ENCODE peak calls at places on chromosome 11, in six cellular contexts. One of them, this sample, is unnamed.

GRCh38 chr11:113782134-113782533 is 2.5 kb downstream of the CLDN25 start:
- DNase-seq in ELF-1: no peak
- DNase-seq in GM12891: no peak
- DNase-seq in NCI-H510A treated with DMSO at 0.1 percent for 48 hours: no peak
- DNase-seq in cerebellum: no peak
- DNase-seq in stimulated activated CD4-positive, alpha-beta T cell treated with anti-CD3 and anti-CD28 coated beads, Interleukin-15, amount 100 ng/mL, for 1 hour: no peak
- DNase-seq in this sample: no peak

GRCh38 chr11:123129920-123130319 is 65.1 kb downstream of the CLMP start:
- DNase-seq in stimulated activated CD4-positive, alpha-beta T cell treated with anti-CD3 and anti-CD28 coated beads, Interleukin-15, amount 100 ng/mL, for 1 hour: no peak
- DNase-seq in ELF-1: no peak
- DNase-seq in cerebellum: no peak
- DNase-seq in NCI-H510A treated with DMSO at 0.1 percent for 48 hours: no peak
- DNase-seq in GM12891: no peak
- DNase-seq in this sample: no peak

GRCh38 chr11:17511571-17511970 is 32.6 kb downstream of the USH1C start:
- DNase-seq in GM12891: no peak
- DNase-seq in cerebellum: no peak
- DNase-seq in NCI-H510A treated with DMSO at 0.1 percent for 48 hours: no peak
- DNase-seq in stimulated activated CD4-positive, alpha-beta T cell treated with anti-CD3 and anti-CD28 coated beads, Interleukin-15, amount 100 ng/mL, for 1 hour: no peak
- DNase-seq in ELF-1: no peak
- DNase-seq in this sample: no peak

GRCh38 chr11:83480811-83481210 is 194.6 kb upstream of the CCDC90B start:
- DNase-seq in GM12891: no peak
- DNase-seq in NCI-H510A treated with DMSO at 0.1 percent for 48 hours: no peak
- DNase-seq in ELF-1: no peak
- DNase-seq in cerebellum: no peak
- DNase-seq in stimulated activated CD4-positive, alpha-beta T cell treated with anti-CD3 and anti-CD28 coated beads, Interleukin-15, amount 100 ng/mL, for 1 hour: no peak
- DNase-seq in this sample: no peak

GRCh38 chr11:9076046-9076445 is 15.4 kb downstream of the SCUBE2 start:
- DNase-seq in NCI-H510A treated with DMSO at 0.1 percent for 48 hours: no peak
- DNase-seq in stimulated activated CD4-positive, alpha-beta T cell treated with anti-CD3 and anti-CD28 coated beads, Interleukin-15, amount 100 ng/mL, for 1 hour: no peak
- DNase-seq in ELF-1: no peak
- DNase-seq in GM12891: no peak
- DNase-seq in cerebellum: no peak
- DNase-seq in this sample: no peak

GRCh38 chr11:93952082-93952780 is 68.9 kb upstream of the HEPHL1 start:
- DNase-seq in GM12891: no peak
- DNase-seq in ELF-1: no peak
- DNase-seq in stimulated activated CD4-positive, alpha-beta T cell treated with anti-CD3 and anti-CD28 coated beads, Interleukin-15, amount 100 ng/mL, for 1 hour: no peak
- DNase-seq in NCI-H510A treated with DMSO at 0.1 percent for 48 hours: no peak
- DNase-seq in cerebellum: no peak
- DNase-seq in this sample: no peak

GRCh38 chr11:76632492-76632891 is 38.1 kb downstream of the LRRC32 start:
- DNase-seq in NCI-H510A treated with DMSO at 0.1 percent for 48 hours: no peak
- DNase-seq in GM12891: no peak
- DNase-seq in ELF-1: no peak
- DNase-seq in cerebellum: no peak
- DNase-seq in stimulated activated CD4-positive, alpha-beta T cell treated with anti-CD3 and anti-CD28 coated beads, Interleukin-15, amount 100 ng/mL, for 1 hour: no peak
- DNase-seq in this sample: no peak

GRCh38 chr11:1785749-1786261 is 22.1 kb upstream of the CTSD start:
- DNase-seq in GM12891: no peak
- DNase-seq in stimulated activated CD4-positive, alpha-beta T cell treated with anti-CD3 and anti-CD28 coated beads, Interleukin-15, amount 100 ng/mL, for 1 hour: no peak
- DNase-seq in NCI-H510A treated with DMSO at 0.1 percent for 48 hours: no peak
- DNase-seq in cerebellum: no peak
- DNase-seq in ELF-1: peak; percentile 24
- DNase-seq in this sample: no peak

GRCh38 chr11:134478176-134478575 is 66.1 kb upstream of the B3GAT1 start:
- DNase-seq in GM12891: no peak
- DNase-seq in cerebellum: no peak
- DNase-seq in NCI-H510A treated with DMSO at 0.1 percent for 48 hours: no peak
- DNase-seq in ELF-1: no peak
- DNase-seq in stimulated activated CD4-positive, alpha-beta T cell treated with anti-CD3 and anti-CD28 coated beads, Interleukin-15, amount 100 ng/mL, for 1 hour: no peak
- DNase-seq in this sample: no peak

GRCh38 chr11:120004723-120005122 is 133.2 kb downstream of the TRIM29 start:
- DNase-seq in ELF-1: no peak
- DNase-seq in cerebellum: no peak
- DNase-seq in stimulated activated CD4-positive, alpha-beta T cell treated with anti-CD3 and anti-CD28 coated beads, Interleukin-15, amount 100 ng/mL, for 1 hour: no peak
- DNase-seq in GM12891: no peak
- DNase-seq in NCI-H510A treated with DMSO at 0.1 percent for 48 hours: no peak
- DNase-seq in this sample: no peak

GRCh38 chr11:13298765-13299164 is 21.2 kb downstream of the BMAL1 start:
- DNase-seq in GM12891: no peak
- DNase-seq in cerebellum: no peak
- DNase-seq in stimulated activated CD4-positive, alpha-beta T cell treated with anti-CD3 and anti-CD28 coated beads, Interleukin-15, amount 100 ng/mL, for 1 hour: no peak
- DNase-seq in ELF-1: no peak
- DNase-seq in NCI-H510A treated with DMSO at 0.1 percent for 48 hours: no peak
- DNase-seq in this sample: no peak

GRCh38 chr11:114216804-114217195 is 79.4 kb upstream of the NNMT start:
- DNase-seq in ELF-1: no peak
- DNase-seq in NCI-H510A treated with DMSO at 0.1 percent for 48 hours: no peak
- DNase-seq in cerebellum: no peak
- DNase-seq in stimulated activated CD4-positive, alpha-beta T cell treated with anti-CD3 and anti-CD28 coated beads, Interleukin-15, amount 100 ng/mL, for 1 hour: no peak
- DNase-seq in GM12891: no peak
- DNase-seq in this sample: no peak

GRCh38 chr11:82720267-82720666 is 13.4 kb downstream of the FAM181B start:
- DNase-seq in GM12891: no peak
- DNase-seq in ELF-1: no peak
- DNase-seq in NCI-H510A treated with DMSO at 0.1 percent for 48 hours: no peak
- DNase-seq in stimulated activated CD4-positive, alpha-beta T cell treated with anti-CD3 and anti-CD28 coated beads, Interleukin-15, amount 100 ng/mL, for 1 hour: no peak
- DNase-seq in cerebellum: no peak
- DNase-seq in this sample: no peak

GRCh38 chr11:126124284-126124683 is 61.6 kb upstream of the CDON start:
- DNase-seq in NCI-H510A treated with DMSO at 0.1 percent for 48 hours: no peak
- DNase-seq in ELF-1: no peak
- DNase-seq in GM12891: no peak
- DNase-seq in cerebellum: peak; percentile 59
- DNase-seq in stimulated activated CD4-positive, alpha-beta T cell treated with anti-CD3 and anti-CD28 coated beads, Interleukin-15, amount 100 ng/mL, for 1 hour: no peak
- DNase-seq in this sample: no peak

GRCh38 chr11:125070699-125071254 is 7.7 kb downstream of the SLC37A2 start:
- DNase-seq in cerebellum: no peak
- DNase-seq in ELF-1: no peak
- DNase-seq in stimulated activated CD4-positive, alpha-beta T cell treated with anti-CD3 and anti-CD28 coated beads, Interleukin-15, amount 100 ng/mL, for 1 hour: no peak
- DNase-seq in GM12891: no peak
- DNase-seq in NCI-H510A treated with DMSO at 0.1 percent for 48 hours: no peak
- DNase-seq in this sample: peak; percentile 60

GRCh38 chr11:111910637-111911562 is 670 bp downstream of the CRYAB start:
- DNase-seq in GM12891: no peak
- DNase-seq in stimulated activated CD4-positive, alpha-beta T cell treated with anti-CD3 and anti-CD28 coated beads, Interleukin-15, amount 100 ng/mL, for 1 hour: no peak
- DNase-seq in cerebellum: peak; percentile 62
- DNase-seq in NCI-H510A treated with DMSO at 0.1 percent for 48 hours: peak; percentile 14
- DNase-seq in ELF-1: no peak
- DNase-seq in this sample: no peak

GRCh38 chr11:66418168-66418985 is 2.5 kb upstream of the NPAS4 start:
- DNase-seq in GM12891: peak; percentile 49
- DNase-seq in ELF-1: peak; percentile 79
- DNase-seq in stimulated activated CD4-positive, alpha-beta T cell treated with anti-CD3 and anti-CD28 coated beads, Interleukin-15, amount 100 ng/mL, for 1 hour: no peak
- DNase-seq in NCI-H510A treated with DMSO at 0.1 percent for 48 hours: peak; percentile 57
- DNase-seq in cerebellum: peak; percentile 95
- DNase-seq in this sample: no peak

GRCh38 chr11:65947133-65947532 is 1.9 kb downstream of the TSGA10IP start:
- DNase-seq in GM12891: no peak
- DNase-seq in NCI-H510A treated with DMSO at 0.1 percent for 48 hours: no peak
- DNase-seq in ELF-1: no peak
- DNase-seq in cerebellum: no peak
- DNase-seq in stimulated activated CD4-positive, alpha-beta T cell treated with anti-CD3 and anti-CD28 coated beads, Interleukin-15, amount 100 ng/mL, for 1 hour: no peak
- DNase-seq in this sample: no peak

GRCh38 chr11:36352919-36353318 is 56.8 kb downstream of the PRR5L start:
- DNase-seq in NCI-H510A treated with DMSO at 0.1 percent for 48 hours: no peak
- DNase-seq in GM12891: no peak
- DNase-seq in cerebellum: no peak
- DNase-seq in ELF-1: no peak
- DNase-seq in stimulated activated CD4-positive, alpha-beta T cell treated with anti-CD3 and anti-CD28 coated beads, Interleukin-15, amount 100 ng/mL, for 1 hour: no peak
- DNase-seq in this sample: no peak

GRCh38 chr11:93895106-93895862 is 44.9 kb upstream of the VSTM5 start:
- DNase-seq in GM12891: no peak
- DNase-seq in ELF-1: no peak
- DNase-seq in cerebellum: peak; percentile 35
- DNase-seq in NCI-H510A treated with DMSO at 0.1 percent for 48 hours: peak; percentile 34
- DNase-seq in stimulated activated CD4-positive, alpha-beta T cell treated with anti-CD3 and anti-CD28 coated beads, Interleukin-15, amount 100 ng/mL, for 1 hour: no peak
- DNase-seq in this sample: no peak

GRCh38 chr11:125338886-125339811 is 156.9 kb downstream of the FEZ1 start:
- DNase-seq in stimulated activated CD4-positive, alpha-beta T cell treated with anti-CD3 and anti-CD28 coated beads, Interleukin-15, amount 100 ng/mL, for 1 hour: no peak
- DNase-seq in NCI-H510A treated with DMSO at 0.1 percent for 48 hours: no peak
- DNase-seq in cerebellum: no peak
- DNase-seq in ELF-1: no peak
- DNase-seq in GM12891: no peak
- DNase-seq in this sample: no peak

GRCh38 chr11:116257092-116257491 is 515.7 kb downstream of the BUD13 start:
- DNase-seq in GM12891: no peak
- DNase-seq in ELF-1: no peak
- DNase-seq in cerebellum: no peak
- DNase-seq in stimulated activated CD4-positive, alpha-beta T cell treated with anti-CD3 and anti-CD28 coated beads, Interleukin-15, amount 100 ng/mL, for 1 hour: no peak
- DNase-seq in NCI-H510A treated with DMSO at 0.1 percent for 48 hours: peak; percentile 34
- DNase-seq in this sample: no peak

GRCh38 chr11:116109228-116109627 is 605.0 kb upstream of the CADM1 start:
- DNase-seq in NCI-H510A treated with DMSO at 0.1 percent for 48 hours: no peak
- DNase-seq in cerebellum: no peak
- DNase-seq in ELF-1: no peak
- DNase-seq in GM12891: no peak
- DNase-seq in stimulated activated CD4-positive, alpha-beta T cell treated with anti-CD3 and anti-CD28 coated beads, Interleukin-15, amount 100 ng/mL, for 1 hour: no peak
- DNase-seq in this sample: no peak

GRCh38 chr11:117565709-117566108 is 231.3 kb downstream of the DSCAML1 start:
- DNase-seq in NCI-H510A treated with DMSO at 0.1 percent for 48 hours: no peak
- DNase-seq in GM12891: no peak
- DNase-seq in stimulated activated CD4-positive, alpha-beta T cell treated with anti-CD3 and anti-CD28 coated beads, Interleukin-15, amount 100 ng/mL, for 1 hour: no peak
- DNase-seq in cerebellum: no peak
- DNase-seq in ELF-1: peak; percentile 56
- DNase-seq in this sample: no peak

GRCh38 chr11:72675221-72675620 is 999 bp upstream of the PDE2A start:
- DNase-seq in ELF-1: no peak
- DNase-seq in stimulated activated CD4-positive, alpha-beta T cell treated with anti-CD3 and anti-CD28 coated beads, Interleukin-15, amount 100 ng/mL, for 1 hour: no peak
- DNase-seq in NCI-H510A treated with DMSO at 0.1 percent for 48 hours: no peak
- DNase-seq in GM12891: no peak
- DNase-seq in cerebellum: no peak
- DNase-seq in this sample: no peak

GRCh38 chr11:34905666-34906065 is 10.5 kb downstream of the APIP start:
- DNase-seq in GM12891: no peak
- DNase-seq in stimulated activated CD4-positive, alpha-beta T cell treated with anti-CD3 and anti-CD28 coated beads, Interleukin-15, amount 100 ng/mL, for 1 hour: no peak
- DNase-seq in cerebellum: no peak
- DNase-seq in ELF-1: no peak
- DNase-seq in NCI-H510A treated with DMSO at 0.1 percent for 48 hours: no peak
- DNase-seq in this sample: no peak

GRCh38 chr11:35484435-35484834 is 41.0 kb downstream of the PAMR1 start:
- DNase-seq in NCI-H510A treated with DMSO at 0.1 percent for 48 hours: no peak
- DNase-seq in stimulated activated CD4-positive, alpha-beta T cell treated with anti-CD3 and anti-CD28 coated beads, Interleukin-15, amount 100 ng/mL, for 1 hour: no peak
- DNase-seq in GM12891: no peak
- DNase-seq in cerebellum: no peak
- DNase-seq in ELF-1: no peak
- DNase-seq in this sample: no peak

GRCh38 chr11:109241988-109242387 is 180.0 kb upstream of the C11orf87 start:
- DNase-seq in stimulated activated CD4-positive, alpha-beta T cell treated with anti-CD3 and anti-CD28 coated beads, Interleukin-15, amount 100 ng/mL, for 1 hour: no peak
- DNase-seq in GM12891: no peak
- DNase-seq in NCI-H510A treated with DMSO at 0.1 percent for 48 hours: no peak
- DNase-seq in cerebellum: no peak
- DNase-seq in ELF-1: peak; percentile 6
- DNase-seq in this sample: no peak

GRCh38 chr11:72812968-72813739 is 1.1 kb upstream of the ATG16L2 start:
- DNase-seq in stimulated activated CD4-positive, alpha-beta T cell treated with anti-CD3 and anti-CD28 coated beads, Interleukin-15, amount 100 ng/mL, for 1 hour: peak; percentile 35
- DNase-seq in ELF-1: peak; percentile 86
- DNase-seq in GM12891: no peak
- DNase-seq in cerebellum: no peak
- DNase-seq in NCI-H510A treated with DMSO at 0.1 percent for 48 hours: peak; percentile 88
- DNase-seq in this sample: no peak

GRCh38 chr11:114057605-114058004 is 1.9 kb upstream of the ZBTB16 start:
- DNase-seq in cerebellum: no peak
- DNase-seq in ELF-1: no peak
- DNase-seq in stimulated activated CD4-positive, alpha-beta T cell treated with anti-CD3 and anti-CD28 coated beads, Interleukin-15, amount 100 ng/mL, for 1 hour: no peak
- DNase-seq in NCI-H510A treated with DMSO at 0.1 percent for 48 hours: no peak
- DNase-seq in GM12891: no peak
- DNase-seq in this sample: no peak

GRCh38 chr11:10594407-10594806 is 25.9 kb upstream of the LYVE1 start:
- DNase-seq in ELF-1: no peak
- DNase-seq in NCI-H510A treated with DMSO at 0.1 percent for 48 hours: no peak
- DNase-seq in stimulated activated CD4-positive, alpha-beta T cell treated with anti-CD3 and anti-CD28 coated beads, Interleukin-15, amount 100 ng/mL, for 1 hour: no peak
- DNase-seq in GM12891: no peak
- DNase-seq in cerebellum: no peak
- DNase-seq in this sample: no peak

This sample was measured in GM12892.